ENCODE peak calls at places on chromosomes 16 and 17, in nine cellular contexts. H is GM12864, C is cardiac fibroblast, Z is BE2C, L is PC-3, V is fibroblast of mammary gland, T is bronchial epithelial cell, U is stomach, B is heart right ventricle. K is an unnamed sample.
A peak's percentile ranks its signal among the peaks of the same experiment; 100 is the strongest.

GRCh38 chr16:351804-352520 is 561 bp downstream of the AXIN1 start:
- DNase-seq in H (no peak), C (peak; percentile 11), Z (no peak), L (no peak), V (no peak), T (no peak), U (no peak), B (no peak), K (no peak)

GRCh38 chr17:81517339-81518112 is 4.9 kb upstream of the ACTG1 start:
- DNase-seq in H (peak; percentile 89), C (no peak), Z (peak; percentile 26), L (no peak), V (no peak), T (no peak), U (no peak), B (no peak), K (no peak)

GRCh38 chr16:71622088-71622487 is 3.9 kb upstream of the MARVELD3 start:
- DNase-seq in H (no peak), C (no peak), Z (no peak), L (no peak), V (no peak), T (no peak), U (no peak), B (no peak), K (no peak)

GRCh38 chr17:57557793-57558681 is 187.1 kb downstream of the CCDC182 start:
- DNase-seq in H (no peak), C (peak; percentile 75), Z (no peak), L (peak; percentile 92), V (no peak), T (peak; percentile 84), U (no peak), B (no peak), K (peak; percentile 78)

GRCh38 chr17:15516150-15516549 is 47.1 kb downstream of the TVP23C start:
- DNase-seq in H (no peak), C (peak; percentile 46), Z (no peak), L (peak; percentile 46), V (peak; percentile 41), T (peak; percentile 27), U (no peak), B (no peak), K (peak; percentile 79)

GRCh38 chr17:73293480-73293911 is 18.3 kb downstream of the CDC42EP4 start:
- DNase-seq in H (no peak), C (peak; percentile 83), Z (no peak), L (peak; percentile 97), V (peak; percentile 91), T (peak; percentile 75), U (peak; percentile 85), B (peak; percentile 59), K (peak; percentile 57)

GRCh38 chr17:56725144-56725543 is 108.6 kb downstream of the C17orf67 start:
- DNase-seq in H (no peak), C (no peak), Z (no peak), L (no peak), V (no peak), T (no peak), U (no peak), B (no peak), K (no peak)

GRCh38 chr17:58325976-58326468 is 2.6 kb downstream of the TSPOAP1 start:
- DNase-seq in H (no peak), C (no peak), Z (no peak), L (no peak), V (no peak), T (no peak), U (no peak), B (no peak), K (no peak)

GRCh38 chr17:60604686-60605334 is 4.8 kb downstream of the PPM1D start:
- DNase-seq in H (no peak), C (peak; percentile 66), Z (no peak), L (peak; percentile 25), V (peak; percentile 67), T (peak; percentile 60), U (no peak), B (peak; percentile 11), K (peak; percentile 37)

GRCh38 chr16:6846452-6846851 is 486.2 kb upstream of the RBFOX1 start:
- DNase-seq in H (no peak), C (no peak), Z (no peak), L (no peak), V (no peak), T (no peak), U (no peak), B (no peak), K (no peak)

GRCh38 chr17:57577751-57578607 is 167.1 kb downstream of the CCDC182 start:
- DNase-seq in H (no peak), C (peak; percentile 87), Z (peak; percentile 32), L (no peak), V (peak; percentile 71), T (peak; percentile 53), U (no peak), B (no peak), K (peak; percentile 53)

GRCh38 chr17:43723697-43724359 is 34.8 kb downstream of the SOST start:
- DNase-seq in H (no peak), C (peak; percentile 63), Z (peak; percentile 75), L (peak; percentile 90), V (peak; percentile 78), T (peak; percentile 68), U (no peak), B (no peak), K (peak; percentile 74)

GRCh38 chr17:40963838-40964237 is 2.9 kb downstream of the KRT39 start:
- DNase-seq in H (peak; percentile 2), C (peak; percentile 29), Z (no peak), L (peak; percentile 38), V (peak; percentile 59), T (peak; percentile 81), U (no peak), B (no peak), K (no peak)

GRCh38 chr17:71071837-71072236 is 902.5 kb downstream of the KCNJ2 start:
- DNase-seq in H (no peak), C (peak; percentile 94), Z (peak; percentile 7), L (peak; percentile 100), V (peak; percentile 100), T (peak; percentile 99), U (no peak), B (no peak), K (peak; percentile 100)

GRCh38 chr16:51133130-51133529 is 17.9 kb downstream of the SALL1 start:
- DNase-seq in H (no peak), C (no peak), Z (no peak), L (no peak), V (no peak), T (no peak), U (no peak), B (no peak), K (no peak)

DNA sequence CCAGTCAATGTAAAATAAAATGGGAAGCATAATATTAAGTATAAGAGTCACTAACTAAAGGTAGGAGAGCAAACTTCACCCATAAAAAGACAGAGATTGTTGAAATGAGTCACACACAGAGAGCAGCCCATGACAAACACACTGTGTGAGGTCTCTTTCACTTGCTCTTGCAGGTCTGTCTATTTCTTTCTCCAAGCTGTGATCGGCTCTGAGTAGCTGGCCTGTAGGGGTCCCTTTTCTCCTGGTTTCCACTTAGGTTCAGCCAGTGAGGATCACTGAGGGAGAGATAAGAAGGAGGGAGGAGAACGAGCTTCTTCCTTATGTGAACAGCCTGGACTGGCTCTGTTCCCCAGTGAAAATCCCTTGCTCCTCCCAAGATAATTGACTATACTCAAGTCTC is 133.7 kb upstream of the HS3ST3A1 start:
- DNase-seq in H (no peak), C (no peak), Z (no peak), L (peak; percentile 29), V (peak; percentile 76), T (no peak), U (no peak), B (no peak), K (no peak)
- TF ChIP-seq CTCF in H (no peak), C (no peak), Z (peak; percentile 29), L (no peak), V (peak; percentile 16), T (no peak), U (no peak), B (no peak), K (peak; percentile 9)

GRCh38 chr16:88540346-88540977 is 29.7 kb upstream of the ZC3H18 start:
- DNase-seq in H (no peak), C (no peak), Z (peak; percentile 11), L (no peak), V (no peak), T (no peak), U (peak; percentile 58), B (no peak), K (no peak)
- H3K4me3 ChIP-seq in H (no peak overlapping the region), C (no peak overlapping the region), Z (no peak overlapping the region), L (no peak overlapping the region), V (no peak overlapping the region), T (no peak overlapping the region), U (no peak overlapping the region), B (no peak overlapping the region), K (no peak overlapping the region)

GRCh38 chr16:9256196-9256595 is 164.8 kb downstream of the HAPSTR1 start:
- DNase-seq in H (peak; percentile 4), C (no peak), Z (peak; percentile 38), L (peak; percentile 39), V (peak; percentile 1), T (no peak), U (peak; percentile 31), B (no peak), K (no peak)
- TF ChIP-seq CTCF in H (peak; percentile 87), C (peak; percentile 32), Z (peak; percentile 52), L (peak; percentile 70), V (peak; percentile 42), T (peak; percentile 22), U (no peak), B (peak; percentile 36), K (peak; percentile 52)

GRCh38 chr17:74326506-74326905 is 480 bp downstream of the KIF19 start:
- DNase-seq in H (no peak), C (no peak), Z (no peak), L (no peak), V (no peak), T (no peak), U (no peak), B (no peak), K (no peak)

GRCh38 chr17:74324521-74324920 is 1.5 kb upstream of the KIF19 start:
- DNase-seq in H (no peak), C (no peak), Z (no peak), L (no peak), V (no peak), T (no peak), U (no peak), B (no peak), K (no peak)

GRCh38 chr17:74325376-74325742 is 667 bp upstream of the KIF19 start:
- DNase-seq in H (no peak), C (no peak), Z (no peak), L (no peak), V (no peak), T (no peak), U (no peak), B (peak; percentile 21), K (no peak)

GRCh38 chr17:74328487-74328886 is 2.5 kb downstream of the KIF19 start:
- DNase-seq in H (no peak), C (no peak), Z (no peak), L (no peak), V (no peak), T (no peak), U (no peak), B (no peak), K (no peak)

DNA sequence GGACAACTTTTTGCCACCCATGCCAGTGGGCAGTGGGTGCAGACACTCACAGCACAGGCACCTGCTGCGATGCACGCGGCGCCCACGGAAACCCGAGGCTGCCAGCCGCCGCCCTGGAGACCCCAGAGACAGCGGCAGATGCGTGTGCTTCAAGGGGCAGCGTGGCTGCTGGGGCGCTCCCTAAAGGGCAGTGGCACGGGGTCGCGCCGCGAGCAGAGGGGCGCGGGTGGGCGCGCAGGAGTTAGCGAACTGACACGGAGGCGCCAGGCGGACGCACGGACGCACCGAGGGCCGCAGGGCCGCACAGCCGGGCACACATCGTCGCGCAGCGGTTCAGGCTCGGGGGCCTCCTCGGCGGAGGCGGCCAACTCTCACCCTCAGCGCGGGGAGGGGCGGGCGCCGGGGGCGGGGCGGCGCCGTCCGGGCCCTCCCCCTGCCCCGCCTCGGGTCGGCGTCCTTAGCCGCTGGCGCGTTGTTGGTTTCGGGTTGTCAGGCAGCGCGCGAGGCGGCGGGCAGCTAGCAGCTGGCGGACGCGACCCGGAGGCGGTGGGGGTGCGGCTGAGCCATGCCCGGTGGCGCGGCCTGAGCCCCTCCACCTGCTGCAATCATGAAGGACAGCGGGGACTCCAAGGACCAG is at the start of gene KIF19:
- DNase-seq in H (no peak), C (peak; percentile 5), Z (peak; percentile 59), L (no peak), V (no peak), T (no peak), U (peak; percentile 55), B (peak; percentile 33), K (no peak)
- H3K4me3 ChIP-seq in H (peak within 1 kb of the TSS; percentile 42), C (no peak within 1 kb of the TSS), Z (peak within 1 kb of the TSS; percentile 46), L (no peak within 1 kb of the TSS), V (no peak within 1 kb of the TSS), T (no peak within 1 kb of the TSS), U (peak within 1 kb of the TSS; percentile 51), B (peak within 1 kb of the TSS; percentile 44), K (no peak within 1 kb of the TSS)